ENCODE peak calls at places on chromosomes 2 and 18, in five cellular contexts. B, D, Y, H and T are unnamed samples.

GRCh38 chr2:88452980-88453582 is 588 bp upstream of the FOXI3 start:
- DNase-seq in B (peak), D (no peak), Y (peak), H (no peak), T (no peak)

GRCh38 chr18:69759046-69759445 is 188.6 kb downstream of the CD226 start:
- DNase-seq in B (no peak), D (no peak), Y (no peak), H (no peak), T (no peak)

GRCh38 chr2:128313076-128313836 is 5.4 kb downstream of the HS6ST1 start:
- DNase-seq in B (no peak), D (no peak), Y (peak), H (peak), T (no peak)

GRCh38 chr18:57347784-57348183 is 4.6 kb upstream of the ST8SIA3 start:
- DNase-seq in B (no peak), D (no peak), Y (no peak), H (no peak), T (no peak)

GRCh38 chr2:45874324-45874723 is 222.8 kb downstream of the PRKCE start:
- DNase-seq in B (no peak), D (no peak), Y (no peak), H (peak), T (no peak)

GRCh38 chr2:15920696-15921095 is 19.7 kb upstream of the MYCN start:
- DNase-seq in B (no peak), D (no peak), Y (no peak), H (no peak), T (no peak)

GRCh38 chr18:39564716-39565115 is 1999.1 kb upstream of the CELF4 start:
- DNase-seq in B (no peak), D (no peak), Y (no peak), H (no peak), T (no peak)

GRCh38 chr2:122105885-122106221 is 350.4 kb downstream of the TSN start:
- DNase-seq in B (no peak), D (no peak), Y (no peak), H (no peak), T (no peak)

GRCh38 chr2:5895284-5895683 is 203.1 kb downstream of the SOX11 start:
- DNase-seq in B (no peak), D (no peak), Y (no peak), H (no peak), T (no peak)

GRCh38 chr2:39504790-39505335 is 67.8 kb upstream of the MAP4K3 start:
- DNase-seq in B (no peak), D (no peak), Y (no peak), H (no peak), T (peak)

GRCh38 chr2:86281066-86281700 is 56.2 kb downstream of the REEP1 start:
- DNase-seq in B (no peak), D (no peak), Y (no peak), H (no peak), T (no peak)

GRCh38 chr2:54672587-54673456 is 50.6 kb upstream of the EML6 start:
- DNase-seq in B (peak), D (no peak), Y (no peak), H (no peak), T (no peak)

GRCh38 chr2:168224346-168224745 is 23.0 kb downstream of the STK39 start:
- DNase-seq in B (no peak), D (no peak), Y (no peak), H (no peak), T (no peak)

GRCh38 chr2:223075301-223076270 is 23.6 kb downstream of the KCNE4 start:
- DNase-seq in B (peak), D (peak), Y (peak), H (no peak), T (no peak)

GRCh38 chr2:84532291-84532690 is 16.0 kb downstream of the DNAH6 start:
- DNase-seq in B (no peak), D (no peak), Y (no peak), H (no peak), T (no peak)

GRCh38 chr2:33208400-33208799 is 261.6 kb downstream of the LTBP1 start:
- DNase-seq in B (no peak), D (no peak), Y (no peak), H (no peak), T (no peak)

GRCh38 chr2:98460573-98461560 is 16.2 kb downstream of the INPP4A start:
- DNase-seq in B (peak), D (no peak), Y (no peak), H (peak), T (no peak)

GRCh38 chr2:121502246-121502645 is 28.4 kb upstream of the RNU4ATAC start:
- DNase-seq in B (no peak), D (no peak), Y (peak), H (no peak), T (no peak)

GRCh38 chr2:163735692-163736432 is at the start of gene FIGN:
- DNase-seq in B (peak), D (peak), Y (peak), H (peak), T (peak)

GRCh38 chr2:118965737-118966136 is 23.7 kb downstream of the MARCO start:
- DNase-seq in B (no peak), D (no peak), Y (no peak), H (no peak), T (no peak)

GRCh38 chr2:30218814-30219213 is 12.5 kb upstream of the LBH start:
- DNase-seq in B (no peak), D (no peak), Y (peak), H (peak), T (no peak)

GRCh38 chr18:36780748-36781147 is 48.1 kb downstream of the TPGS2 start:
- DNase-seq in B (no peak), D (no peak), Y (no peak), H (no peak), T (no peak)

GRCh38 chr2:85753525-85754312 is at the start of gene ATOH8:
- DNase-seq in B (peak), D (no peak), Y (peak), H (peak), T (no peak)

GRCh38 chr2:179809606-179810005 is 51.8 kb downstream of the ZNF385B start:
- DNase-seq in B (no peak), D (no peak), Y (no peak), H (no peak), T (no peak)

GRCh38 chr18:11761553-11761952 is 72.5 kb downstream of the GNAL start:
- DNase-seq in B (no peak), D (no peak), Y (no peak), H (no peak), T (no peak)

GRCh38 chr2:114661926-114662670 is 219.7 kb downstream of the DPP10 start:
- DNase-seq in B (no peak), D (no peak), Y (no peak), H (no peak), T (no peak)

GRCh38 chr18:22283397-22283796 is 114.0 kb downstream of the GATA6 start:
- DNase-seq in B (no peak), D (no peak), Y (peak), H (no peak), T (no peak)

GRCh38 chr2:196279496-196279895 is 108.1 kb upstream of the STK17B start:
- DNase-seq in B (no peak), D (no peak), Y (no peak), H (no peak), T (no peak)

GRCh38 chr2:165791811-165792454 is 2.1 kb downstream of the GALNT3 start:
- DNase-seq in B (no peak), D (no peak), Y (peak), H (no peak), T (no peak)

DNA sequence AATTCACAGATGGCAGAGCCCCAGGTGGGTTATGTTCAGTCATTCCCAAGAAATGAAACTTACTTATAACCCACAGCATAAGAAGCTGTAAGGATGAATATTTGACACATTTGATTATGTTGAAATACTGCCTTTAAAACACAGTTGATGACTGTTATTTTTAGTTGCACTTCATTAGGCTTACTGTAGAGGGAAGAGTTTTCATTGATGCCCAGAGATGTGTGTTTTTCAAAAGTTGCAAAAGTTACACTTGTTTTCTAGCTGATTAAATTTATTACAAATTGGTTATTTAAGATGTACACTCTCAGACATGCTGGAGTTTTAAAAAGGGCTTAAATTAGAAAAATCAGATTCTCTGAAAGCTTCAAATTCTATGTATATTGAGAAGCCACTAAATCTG is 506.1 kb downstream of the PARD3B start:
- DNase-seq in B (no peak), D (no peak), Y (no peak), H (no peak), T (no peak)
- TF ChIP-seq CTCF in B (no peak), D (peak), Y (no peak), H (no peak), T (peak)

GRCh38 chr2:205703471-205703870 is 21.2 kb downstream of the NRP2 start:
- DNase-seq in B (no peak), D (no peak), Y (no peak), H (no peak), T (no peak)

GRCh38 chr2:205699554-205700289 is 17.4 kb downstream of the NRP2 start:
- DNase-seq in B (no peak), D (no peak), Y (no peak), H (no peak), T (no peak)

GRCh38 chr2:205702576-205702975 is 20.3 kb downstream of the NRP2 start:
- DNase-seq in B (no peak), D (no peak), Y (no peak), H (no peak), T (no peak)

GRCh38 chr2:205700331-205701132 is 18.2 kb downstream of the NRP2 start:
- DNase-seq in B (no peak), D (no peak), Y (peak), H (no peak), T (no peak)

DNA sequence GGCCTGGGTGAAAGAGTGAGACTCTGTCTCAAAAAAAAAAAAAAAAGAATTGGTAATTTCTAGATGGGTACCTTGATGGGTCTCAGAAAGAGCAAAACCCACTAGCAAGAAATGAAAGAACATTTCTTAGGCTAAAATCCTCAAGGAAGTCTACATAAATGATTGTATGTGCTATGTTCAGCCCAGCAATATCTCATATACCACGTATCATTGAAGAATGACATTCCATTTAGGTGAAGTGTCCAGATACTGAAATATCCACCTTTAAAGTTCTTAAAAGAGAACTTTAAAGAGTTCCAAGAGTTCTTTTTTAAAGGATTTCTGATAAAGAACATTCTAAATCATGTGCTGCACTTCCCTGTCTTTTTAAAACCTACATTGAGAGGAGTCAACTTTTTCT is 19.2 kb downstream of the NRP2 start:
- DNase-seq in B (no peak), D (no peak), Y (peak), H (no peak), T (no peak)
- H3K4me3 ChIP-seq in B (no peak), D (no peak), Y (no peak), H (no peak), T (no peak)

DNA sequence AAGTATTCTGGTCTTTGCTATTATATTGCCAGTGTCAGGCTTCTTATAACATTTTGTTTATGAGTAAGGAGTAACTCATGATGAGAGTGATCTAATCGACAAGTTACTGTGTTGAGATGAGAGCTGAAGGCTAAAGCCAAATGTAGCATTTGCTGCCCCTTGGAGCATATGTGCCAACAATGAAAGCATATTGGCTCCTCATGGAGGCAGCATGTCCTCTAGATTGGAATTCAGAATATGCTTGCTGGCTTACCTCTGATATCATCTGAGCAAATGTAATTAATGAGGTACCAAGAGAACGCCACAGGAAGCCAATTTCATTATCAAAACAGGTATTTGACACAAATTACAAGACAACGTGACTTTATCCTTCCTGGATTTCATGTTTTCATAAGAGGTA is 781.1 kb upstream of the FSHR start:
- DNase-seq in B (no peak), D (no peak), Y (no peak), H (no peak), T (no peak)
- TF ChIP-seq CTCF in B (no peak), D (no peak), Y (no peak), H (no peak), T (no peak)

DNA sequence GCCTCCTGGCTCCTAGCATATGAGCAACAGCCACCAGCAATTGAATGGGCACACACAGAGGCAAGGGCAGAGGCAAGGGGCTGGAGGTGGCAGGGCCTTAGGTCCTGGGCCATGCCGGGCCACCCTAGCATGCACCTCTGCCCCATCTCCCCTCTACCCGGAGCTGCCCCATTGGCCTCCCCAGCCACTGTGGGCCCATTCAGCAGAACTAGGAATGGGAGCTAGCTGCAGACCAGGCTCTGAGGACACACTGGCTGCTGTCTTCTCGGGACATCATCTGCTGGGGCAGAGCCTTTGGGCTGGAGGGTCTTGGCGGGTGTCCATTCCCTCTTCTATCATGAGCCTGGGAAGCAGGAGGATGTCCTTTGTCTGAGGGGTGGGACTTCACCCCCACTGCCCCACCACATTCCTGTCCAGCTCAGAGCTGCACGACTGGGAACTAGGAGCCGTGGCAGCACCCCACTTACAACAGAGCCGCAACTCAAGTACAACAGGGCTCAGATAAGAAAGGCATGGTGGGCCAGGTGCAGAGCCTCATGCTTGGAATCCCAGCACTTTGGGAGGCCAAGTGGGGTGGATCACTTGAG is 800 bp downstream of the VIL1 start:
- DNase-seq in B (no peak), D (no peak), Y (no peak), H (no peak), T (no peak)
- H3K4me3 ChIP-seq in B (no peak), D (no peak), Y (no peak), H (no peak), T (no peak)

GRCh38 chr18:76380791-76381405 is 114.1 kb downstream of the ZNF516 start:
- DNase-seq in B (peak), D (no peak), Y (no peak), H (no peak), T (no peak)
- TF ChIP-seq CTCF in B (peak), D (peak), Y (peak), H (peak), T (peak)

DNA sequence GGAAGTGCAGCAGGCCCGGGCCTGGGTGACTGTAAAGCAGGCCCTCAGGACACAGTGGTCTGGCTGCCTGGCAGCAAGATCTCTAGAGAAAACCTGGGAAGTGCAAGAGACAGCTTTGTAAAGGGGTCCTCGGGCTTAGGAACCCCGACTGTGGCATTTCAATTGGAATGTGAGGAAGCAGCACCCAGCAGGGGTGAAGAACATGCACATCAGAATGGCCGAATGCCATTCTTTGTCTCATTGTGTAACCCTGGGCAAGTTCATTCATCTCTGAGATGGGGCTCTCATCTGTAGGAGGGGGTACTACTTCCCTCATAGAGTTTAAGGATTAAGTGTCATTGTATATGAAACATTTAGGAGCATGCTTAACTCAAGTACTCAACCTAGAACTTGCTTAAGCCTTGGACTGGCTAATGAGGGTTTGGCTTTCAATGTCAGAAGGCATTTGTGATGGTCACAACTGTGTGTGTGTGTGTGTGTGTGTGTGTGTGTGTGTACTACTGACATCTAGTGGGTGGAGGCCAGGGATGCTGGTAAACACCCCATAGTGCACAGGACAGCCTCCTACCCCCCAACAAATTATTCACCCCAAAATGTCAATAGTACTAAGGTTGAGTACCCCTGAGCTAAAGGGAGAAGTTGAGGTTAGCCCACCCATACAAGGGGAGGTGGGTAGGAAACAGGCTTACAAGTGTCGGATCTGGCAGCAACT is 29.3 kb downstream of the MEX3C start:
- DNase-seq in B (no peak), D (no peak), Y (no peak), H (no peak), T (no peak)
- H3K4me3 ChIP-seq in B (no peak), D (no peak), Y (no peak), H (no peak), T (no peak)

DNA sequence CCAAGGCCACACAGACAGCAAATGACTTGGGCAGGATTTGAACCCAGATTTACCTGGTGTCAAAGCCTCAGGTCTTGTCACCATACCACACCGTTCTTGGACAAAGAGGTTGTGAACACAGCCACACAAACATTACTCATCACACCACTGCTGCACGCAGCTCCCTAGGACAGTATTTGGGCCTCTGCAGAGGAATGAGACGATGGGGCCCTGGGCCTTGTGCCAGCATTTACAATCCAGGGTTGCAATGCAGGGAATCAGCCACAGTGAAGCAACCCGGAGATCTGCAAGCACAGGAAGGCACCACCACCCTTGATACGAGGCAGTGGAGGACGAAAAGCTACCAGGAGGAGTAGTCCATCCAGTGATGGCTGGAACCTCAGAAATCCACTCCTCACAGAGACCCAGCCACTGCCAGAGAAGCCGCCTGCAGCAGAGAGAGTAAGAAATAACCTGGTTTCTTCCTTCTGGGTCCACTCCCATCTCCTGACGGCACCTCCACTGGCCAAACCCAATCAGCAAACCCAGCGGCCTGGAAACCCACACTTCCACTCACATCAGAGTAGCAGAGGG is 3.7 kb upstream of the MTCL1 start:
- DNase-seq in B (no peak), D (peak), Y (peak), H (no peak), T (no peak)
- TF ChIP-seq CTCF in B (no peak), D (no peak), Y (no peak), H (no peak), T (no peak)

DNA sequence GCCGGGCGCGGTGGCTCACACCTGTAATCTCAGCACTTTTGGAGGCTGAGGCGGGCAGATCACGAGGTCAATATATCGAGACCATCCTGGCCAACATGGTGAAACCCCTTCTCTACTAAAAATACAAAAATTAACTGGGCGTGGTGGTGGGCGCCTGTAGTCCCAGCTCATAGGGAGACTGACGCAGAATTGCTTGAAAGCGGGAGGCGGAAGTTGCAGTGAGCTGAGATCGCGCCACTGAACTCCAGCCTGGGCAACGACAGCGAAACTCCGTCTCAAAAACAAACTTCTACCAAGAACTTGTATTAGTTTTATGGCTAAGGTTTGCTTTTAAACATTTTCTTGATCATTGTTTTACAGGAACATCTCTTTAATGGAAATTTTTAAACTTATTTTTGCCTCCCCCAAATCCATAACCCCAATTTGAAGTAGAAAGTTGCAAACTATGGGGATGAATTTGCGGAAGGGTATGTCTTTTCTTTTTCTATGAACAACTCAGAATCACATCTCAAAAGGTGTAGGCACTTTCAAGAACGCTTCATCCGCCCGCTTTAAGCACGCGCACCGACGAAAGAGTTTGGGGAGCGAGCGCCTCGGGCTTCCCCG is 46.8 kb upstream of the PTMA start:
- DNase-seq in B (no peak), D (no peak), Y (no peak), H (no peak), T (no peak)
- H3K4me3 ChIP-seq in B (peak), D (peak), Y (peak), H (peak), T (peak)

GRCh38 chr18:59196161-59196560 is 23.8 kb upstream of the GRP start:
- DNase-seq in B (no peak), D (no peak), Y (no peak), H (no peak), T (no peak)

GRCh38 chr18:59202258-59202820 is 17.6 kb upstream of the GRP start:
- DNase-seq in B (no peak), D (no peak), Y (no peak), H (no peak), T (no peak)

GRCh38 chr18:59197636-59198035 is 22.3 kb upstream of the GRP start:
- DNase-seq in B (no peak), D (no peak), Y (no peak), H (no peak), T (no peak)

GRCh38 chr18:59198215-59198614 is 21.7 kb upstream of the GRP start:
- DNase-seq in B (no peak), D (no peak), Y (no peak), H (no peak), T (no peak)

GRCh38 chr18:59200787-59201186 is 19.2 kb upstream of the GRP start:
- DNase-seq in B (no peak), D (no peak), Y (peak), H (no peak), T (no peak)
- TF ChIP-seq CTCF in B (no peak), D (no peak), Y (peak), H (no peak), T (no peak)

GRCh38 chr2:11074246-11074820 is 80.9 kb upstream of the SLC66A3 start:
- DNase-seq in B (no peak), D (no peak), Y (no peak), H (no peak), T (no peak)
- H3K4me3 ChIP-seq in B (no peak), D (no peak), Y (no peak), H (no peak), T (no peak)